ENCODE peak calls at places on chromosomes 13 and 19, in seven cellular contexts. P, Q, V, A, M, U and X are unnamed samples.
A peak's percentile ranks its signal among the peaks of the same experiment; 100 is the strongest.

GRCh38 chr19:38213911-38214625 is 10.0 kb downstream of the DPF1 start:
- DNase-seq in M (peak; percentile 73), U (peak; percentile 43), V (peak; percentile 96), Q (peak; percentile 83), A (no peak), P (no peak), X (no peak)

GRCh38 chr19:1407662-1408299 is 395 bp downstream of the DAZAP1 start:
- DNase-seq in U (no peak), P (no peak), Q (no peak), A (peak; percentile 42), M (no peak), V (no peak), X (no peak)

GRCh38 chr19:55005684-55006488 is 32.2 kb downstream of the GP6 start:
- DNase-seq in M (peak; percentile 6), Q (peak; percentile 73), P (no peak), U (peak; percentile 0), V (no peak), A (peak; percentile 32), X (no peak)

GRCh38 chr13:99982021-99982740 is 597 bp downstream of the ZIC2 start:
- DNase-seq in Q (peak; percentile 65), P (no peak), M (no peak), U (no peak), A (no peak), V (no peak), X (no peak)

GRCh38 chr13:113835461-113836274 is 28.2 kb downstream of the GAS6 start:
- DNase-seq in P (no peak), V (no peak), A (no peak), M (no peak), Q (no peak), U (no peak), X (peak; percentile 70)

GRCh38 chr13:67224148-67224846 is 5.8 kb downstream of the PCDH9 start:
- DNase-seq in V (peak; percentile 79), A (peak; percentile 57), U (peak; percentile 78), M (peak; percentile 80), P (peak; percentile 73), Q (peak; percentile 71), X (peak; percentile 35)

GRCh38 chr19:2089001-2089711 is 7.0 kb downstream of the MOB3A start:
- DNase-seq in P (no peak), Q (no peak), U (no peak), V (no peak), A (no peak), M (no peak), X (no peak)

GRCh38 chr19:3343619-3344502 is 22.5 kb upstream of the NFIC start:
- DNase-seq in A (peak; percentile 66), Q (peak; percentile 77), U (peak; percentile 34), M (peak; percentile 67), V (no peak), P (peak; percentile 46), X (peak; percentile 79)

GRCh38 chr13:101785858-101786257 is 333.4 kb downstream of the ITGBL1 start:
- DNase-seq in M (no peak), V (peak; percentile 12), P (no peak), U (no peak), A (no peak), Q (no peak), X (no peak)

GRCh38 chr13:30340367-30341184 is 33.2 kb upstream of the KATNAL1 start:
- DNase-seq in Q (no peak), V (no peak), U (no peak), A (peak; percentile 34), M (peak; percentile 43), P (no peak), X (peak; percentile 95)

GRCh38 chr19:21117041-21117907 is 24.6 kb upstream of the ZNF431 start:
- DNase-seq in M (no peak), A (no peak), V (peak; percentile 34), U (no peak), Q (no peak), P (no peak), X (peak; percentile 6)

GRCh38 chr19:1601613-1602064 is 3.6 kb downstream of the UQCR11 start:
- DNase-seq in P (no peak), U (no peak), M (no peak), Q (no peak), V (no peak), A (no peak), X (no peak)

GRCh38 chr13:98224557-98224956 is 47.5 kb upstream of the RNF113B start:
- DNase-seq in U (no peak), V (no peak), M (no peak), P (no peak), Q (no peak), A (no peak), X (no peak)

GRCh38 chr19:583198-583967 is 6.3 kb upstream of the HCN2 start:
- DNase-seq in A (no peak), U (no peak), Q (no peak), P (no peak), M (no peak), V (no peak), X (no peak)

GRCh38 chr13:44397766-44398223 is 24.2 kb downstream of the SERP2 start:
- DNase-seq in U (no peak), P (no peak), V (no peak), M (no peak), A (no peak), Q (no peak), X (no peak)

GRCh38 chr13:92827503-92827902 is 399.1 kb upstream of the GPC6 start:
- DNase-seq in U (no peak), V (no peak), M (no peak), A (no peak), Q (no peak), P (no peak), X (no peak)

GRCh38 chr13:27634231-27634630 is 12.5 kb downstream of the POLR1D start:
- DNase-seq in V (no peak), P (no peak), M (no peak), U (no peak), A (no peak), Q (no peak), X (no peak)

GRCh38 chr13:103287659-103288058 is 221.4 kb upstream of the SLC10A2 start:
- DNase-seq in Q (no peak), V (no peak), U (no peak), P (no peak), M (no peak), A (no peak), X (no peak)

GRCh38 chr13:32791545-32792172 is 205.4 kb downstream of the PDS5B start:
- DNase-seq in M (no peak), V (no peak), Q (no peak), P (no peak), A (no peak), U (no peak), X (no peak)

GRCh38 chr13:31699650-31700049 is 39.7 kb upstream of the RXFP2 start:
- DNase-seq in V (peak; percentile 2), U (no peak), A (no peak), M (no peak), P (no peak), Q (no peak), X (no peak)

GRCh38 chr19:43675906-43676305 is 5.9 kb upstream of the PLAUR start:
- DNase-seq in P (no peak), Q (no peak), M (no peak), V (no peak), U (no peak), A (no peak), X (no peak)

GRCh38 chr13:113660066-113660465 is 2.1 kb upstream of the ATP4B start:
- DNase-seq in V (no peak), A (no peak), M (no peak), Q (no peak), U (no peak), P (no peak), X (no peak)

GRCh38 chr19:6663236-6664187 is 6.4 kb downstream of the TNFSF14 start:
- DNase-seq in V (no peak), M (no peak), Q (peak; percentile 81), A (no peak), U (no peak), P (no peak), X (no peak)

GRCh38 chr13:99988469-99989375 is 7.1 kb downstream of the ZIC2 start:
- DNase-seq in U (no peak), M (no peak), A (no peak), V (no peak), Q (no peak), P (no peak), X (no peak)

GRCh38 chr13:32259116-32259515 is 56.0 kb downstream of the ZAR1L start:
- DNase-seq in P (no peak), V (no peak), A (no peak), Q (no peak), U (no peak), M (no peak), X (no peak)

GRCh38 chr13:77415253-77416127 is 88.6 kb upstream of the MYCBP2 start:
- DNase-seq in U (no peak), Q (no peak), M (no peak), V (no peak), P (no peak), A (no peak), X (no peak)

GRCh38 chr13:73966331-73966730 is 167.9 kb downstream of the KLF12 start:
- DNase-seq in M (no peak), P (no peak), U (no peak), V (no peak), Q (no peak), A (no peak), X (no peak)

GRCh38 chr19:40689339-40690049 is 957 bp downstream of the NUMBL start:
- DNase-seq in V (no peak), P (no peak), U (no peak), Q (no peak), M (no peak), A (peak; percentile 29), X (no peak)

GRCh38 chr19:5534787-5535586 is 32.8 kb downstream of the TINCR start:
- DNase-seq in V (no peak), P (no peak), Q (peak; percentile 62), A (no peak), M (no peak), U (no peak), X (no peak)

GRCh38 chr13:44064376-44064775 is 184.7 kb downstream of the LACC1 start:
- DNase-seq in Q (no peak), A (no peak), M (no peak), P (no peak), U (no peak), V (no peak), X (no peak)

GRCh38 chr13:97074618-97075017 is 80.3 kb upstream of the OXGR1 start:
- DNase-seq in M (no peak), A (no peak), Q (no peak), P (no peak), V (no peak), U (no peak), X (no peak)

GRCh38 chr13:106566682-106567420 is 1.1 kb downstream of the ARGLU1 start:
- DNase-seq in Q (peak; percentile 76), P (peak; percentile 40), V (peak; percentile 21), U (peak; percentile 58), A (peak; percentile 77), M (no peak), X (no peak)

GRCh38 chr19:15702590-15702930 is 25.3 kb upstream of the OR10H2 start:
- DNase-seq in M (no peak), U (no peak), P (no peak), A (peak; percentile 94), V (no peak), Q (peak; percentile 66), X (no peak)

GRCh38 chr19:30879225-30879624 is 470.0 kb downstream of the TSHZ3 start:
- DNase-seq in Q (no peak), U (no peak), M (no peak), V (no peak), A (no peak), P (no peak), X (no peak)

GRCh38 chr19:49684251-49684982 is 5.0 kb upstream of the ADM5 start:
- DNase-seq in A (no peak), P (no peak), Q (no peak), V (no peak), U (no peak), M (no peak), X (no peak)